ENCODE peak calls at places on chromosomes 13 and 19, in eight cellular contexts. G, P, L, F, X, V, R and A are unnamed samples.
A peak's percentile ranks its signal among the peaks of the same experiment; 100 is the strongest.

GRCh38 chr19:41316306-41316920 is 6.4 kb downstream of the CCDC97 start:
- DNase-seq in G (no peak), P (no peak), L (no peak), F (no peak), X (no peak), V (no peak), R (no peak), A (no peak)

GRCh38 chr13:73714522-73714921 is 419.7 kb downstream of the KLF12 start:
- DNase-seq in G (no peak), P (no peak), L (no peak), F (no peak), X (no peak), V (no peak), R (no peak), A (no peak)

GRCh38 chr13:98675837-98676236 is 76.6 kb downstream of the SLC15A1 start:
- DNase-seq in G (peak; percentile 54), P (no peak), L (no peak), F (no peak), X (no peak), V (no peak), R (no peak), A (no peak)

GRCh38 chr13:32135655-32136054 is 104.1 kb downstream of the FRY start:
- DNase-seq in G (no peak), P (no peak), L (no peak), F (peak; percentile 89), X (no peak), V (no peak), R (no peak), A (no peak)

GRCh38 chr13:71240906-71241305 is 626.1 kb downstream of the DACH1 start:
- DNase-seq in G (no peak), P (peak; percentile 21), L (no peak), F (no peak), X (no peak), V (no peak), R (no peak), A (no peak)

GRCh38 chr19:46692918-46693722 is 23.8 kb downstream of the PRKD2 start:
- DNase-seq in G (no peak), P (no peak), L (no peak), F (peak; percentile 6), X (no peak), V (no peak), R (no peak), A (no peak)

GRCh38 chr13:25927363-25927762 is 124.5 kb downstream of the SHISA2 start:
- DNase-seq in G (no peak), P (no peak), L (no peak), F (no peak), X (no peak), V (no peak), R (no peak), A (no peak)

GRCh38 chr13:93098972-93099371 is 127.6 kb upstream of the GPC6 start:
- DNase-seq in G (no peak), P (no peak), L (no peak), F (no peak), X (no peak), V (no peak), R (no peak), A (no peak)

GRCh38 chr13:64725492-64725891 is 2504.6 kb downstream of the PCDH9 start:
- DNase-seq in G (no peak), P (no peak), L (no peak), F (no peak), X (no peak), V (no peak), R (peak; percentile 16), A (no peak)

GRCh38 chr13:47426126-47426849 is 529.4 kb upstream of the HTR2A start:
- DNase-seq in G (no peak), P (peak; percentile 62), L (no peak), F (peak; percentile 72), X (no peak), V (no peak), R (peak; percentile 44), A (no peak)

GRCh38 chr19:45817725-45818301 is 2.7 kb upstream of the RSPH6A start:
- DNase-seq in G (no peak), P (no peak), L (no peak), F (no peak), X (no peak), V (no peak), R (no peak), A (no peak)